ENCODE peak calls at places on chromosomes 3 and 15, in six cellular contexts. One of them, this sample, is unnamed.
A peak's percentile ranks its signal among the peaks of the same experiment; 100 is the strongest.

GRCh38 chr3:28901029-28901428 is 379.8 kb upstream of the RBMS3 start:
- DNase-seq in fibroblast of pulmonary artery: peak; percentile 82
- DNase-seq in endothelial cell: no peak
- DNase-seq in fibroblast of mammary gland: peak; percentile 47
- DNase-seq in B cell: no peak
- DNase-seq in gastrocnemius medialis: no peak
- DNase-seq in this sample: peak; percentile 76

GRCh38 chr15:23561914-23562313 is 3.6 kb upstream of the MKRN3 start:
- DNase-seq in B cell: no peak
- DNase-seq in fibroblast of pulmonary artery: no peak
- DNase-seq in fibroblast of mammary gland: no peak
- DNase-seq in endothelial cell: no peak
- DNase-seq in gastrocnemius medialis: no peak
- DNase-seq in this sample: no peak

GRCh38 chr3:112097378-112097777 is 11.2 kb downstream of the C3orf52 start:
- DNase-seq in B cell: no peak
- DNase-seq in gastrocnemius medialis: no peak
- DNase-seq in fibroblast of pulmonary artery: peak; percentile 99
- DNase-seq in fibroblast of mammary gland: peak; percentile 100
- DNase-seq in endothelial cell: no peak
- DNase-seq in this sample: peak; percentile 99

GRCh38 chr3:31924628-31925270 is 56.3 kb downstream of the OSBPL10 start:
- DNase-seq in fibroblast of pulmonary artery: no peak
- DNase-seq in B cell: no peak
- DNase-seq in gastrocnemius medialis: no peak
- DNase-seq in endothelial cell: no peak
- DNase-seq in fibroblast of mammary gland: no peak
- DNase-seq in this sample: no peak

GRCh38 chr3:72423643-72424042 is 424.6 kb downstream of the SHQ1 start:
- DNase-seq in endothelial cell: no peak
- DNase-seq in B cell: no peak
- DNase-seq in gastrocnemius medialis: no peak
- DNase-seq in fibroblast of pulmonary artery: no peak
- DNase-seq in fibroblast of mammary gland: no peak
- DNase-seq in this sample: no peak

GRCh38 chr15:88238618-88239430 is 17.7 kb downstream of the NTRK3 start:
- DNase-seq in gastrocnemius medialis: no peak
- DNase-seq in B cell: no peak
- DNase-seq in endothelial cell: no peak
- DNase-seq in fibroblast of pulmonary artery: peak; percentile 94
- DNase-seq in fibroblast of mammary gland: peak; percentile 15
- DNase-seq in this sample: no peak

GRCh38 chr3:54159917-54160316 is 37.6 kb downstream of the CACNA2D3 start:
- DNase-seq in endothelial cell: no peak
- DNase-seq in gastrocnemius medialis: no peak
- DNase-seq in fibroblast of pulmonary artery: peak; percentile 49
- DNase-seq in fibroblast of mammary gland: no peak
- DNase-seq in B cell: no peak
- DNase-seq in this sample: peak; percentile 16

GRCh38 chr3:23655749-23656148 is 150.0 kb upstream of the UBE2E1 start:
- DNase-seq in gastrocnemius medialis: no peak
- DNase-seq in fibroblast of mammary gland: no peak
- DNase-seq in B cell: no peak
- DNase-seq in endothelial cell: no peak
- DNase-seq in fibroblast of pulmonary artery: no peak
- DNase-seq in this sample: no peak

GRCh38 chr3:46664188-46664970 is 29.1 kb downstream of the ALS2CL start:
- DNase-seq in gastrocnemius medialis: no peak
- DNase-seq in fibroblast of mammary gland: no peak
- DNase-seq in fibroblast of pulmonary artery: no peak
- DNase-seq in endothelial cell: no peak
- DNase-seq in B cell: peak; percentile 19
- DNase-seq in this sample: no peak

GRCh38 chr15:57432141-57432701 is 55.9 kb downstream of the CGNL1 start:
- DNase-seq in B cell: no peak
- DNase-seq in fibroblast of mammary gland: no peak
- DNase-seq in fibroblast of pulmonary artery: peak; percentile 31
- DNase-seq in endothelial cell: no peak
- DNase-seq in gastrocnemius medialis: no peak
- DNase-seq in this sample: no peak

GRCh38 chr3:125132815-125133214 is 77.0 kb upstream of the HEG1 start:
- DNase-seq in B cell: no peak
- DNase-seq in gastrocnemius medialis: no peak
- DNase-seq in endothelial cell: no peak
- DNase-seq in fibroblast of pulmonary artery: no peak
- DNase-seq in fibroblast of mammary gland: no peak
- DNase-seq in this sample: no peak

GRCh38 chr3:193938613-193939012 is 197.3 kb upstream of the HES1 start:
- DNase-seq in gastrocnemius medialis: no peak
- DNase-seq in fibroblast of pulmonary artery: no peak
- DNase-seq in fibroblast of mammary gland: no peak
- DNase-seq in endothelial cell: no peak
- DNase-seq in B cell: no peak
- DNase-seq in this sample: no peak

GRCh38 chr3:163779396-163780344 is 1298.6 kb downstream of the SI start:
- DNase-seq in fibroblast of mammary gland: no peak
- DNase-seq in endothelial cell: no peak
- DNase-seq in fibroblast of pulmonary artery: no peak
- DNase-seq in B cell: no peak
- DNase-seq in gastrocnemius medialis: no peak
- DNase-seq in this sample: no peak

GRCh38 chr3:64838150-64838735 is 150.4 kb upstream of the ADAMTS9 start:
- DNase-seq in fibroblast of mammary gland: no peak
- DNase-seq in endothelial cell: no peak
- DNase-seq in B cell: no peak
- DNase-seq in fibroblast of pulmonary artery: no peak
- DNase-seq in gastrocnemius medialis: no peak
- DNase-seq in this sample: no peak

GRCh38 chr3:50205719-50206276 is 727 bp downstream of the SLC38A3 start:
- DNase-seq in B cell: peak; percentile 49
- DNase-seq in endothelial cell: peak; percentile 32
- DNase-seq in fibroblast of mammary gland: no peak
- DNase-seq in fibroblast of pulmonary artery: no peak
- DNase-seq in gastrocnemius medialis: peak; percentile 69
- DNase-seq in this sample: no peak

GRCh38 chr3:107408513-107408912 is 31.3 kb downstream of the CCDC54 start:
- DNase-seq in fibroblast of mammary gland: no peak
- DNase-seq in endothelial cell: no peak
- DNase-seq in B cell: no peak
- DNase-seq in gastrocnemius medialis: no peak
- DNase-seq in fibroblast of pulmonary artery: no peak
- DNase-seq in this sample: no peak

GRCh38 chr15:77419050-77419835 is 661 bp downstream of the PEAK1 start:
- DNase-seq in B cell: peak; percentile 44
- DNase-seq in fibroblast of pulmonary artery: peak; percentile 48
- DNase-seq in gastrocnemius medialis: peak; percentile 7
- DNase-seq in endothelial cell: peak; percentile 35
- DNase-seq in fibroblast of mammary gland: peak; percentile 46
- DNase-seq in this sample: peak; percentile 23
- TF ChIP-seq CTCF in B cell: peak; percentile 15
- TF ChIP-seq CTCF in fibroblast of pulmonary artery: no peak
- TF ChIP-seq CTCF in gastrocnemius medialis: peak; percentile 47
- TF ChIP-seq CTCF in endothelial cell: no peak
- TF ChIP-seq CTCF in fibroblast of mammary gland: no peak
- TF ChIP-seq CTCF in this sample: no peak

DNA sequence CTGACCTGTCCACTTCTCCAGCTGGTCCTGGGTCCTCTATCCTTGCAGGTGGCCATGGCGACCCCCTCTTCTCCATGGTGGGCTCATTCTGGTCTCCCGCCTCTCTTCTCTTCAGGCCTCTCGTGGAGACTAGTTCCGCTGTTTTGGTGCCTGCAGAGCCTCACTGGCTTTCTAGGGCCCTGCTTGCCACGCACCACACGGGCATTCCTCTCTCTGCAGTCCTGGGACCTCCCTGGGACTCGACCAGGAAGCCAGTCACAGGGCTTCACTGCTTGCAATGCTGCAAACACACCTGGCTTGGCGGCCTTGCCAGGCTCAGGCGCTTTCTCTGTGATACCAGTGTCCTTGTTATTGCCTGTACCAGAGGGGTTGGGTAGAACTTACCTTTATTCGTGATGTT is 9.1 kb downstream of the SLC28A1 start:
- DNase-seq in fibroblast of pulmonary artery: no peak
- DNase-seq in B cell: no peak
- DNase-seq in endothelial cell: no peak
- DNase-seq in gastrocnemius medialis: no peak
- DNase-seq in fibroblast of mammary gland: no peak
- DNase-seq in this sample: no peak
- TF ChIP-seq CTCF in fibroblast of pulmonary artery: no peak
- TF ChIP-seq CTCF in B cell: no peak
- TF ChIP-seq CTCF in endothelial cell: no peak
- TF ChIP-seq CTCF in gastrocnemius medialis: no peak
- TF ChIP-seq CTCF in fibroblast of mammary gland: no peak
- TF ChIP-seq CTCF in this sample: no peak

GRCh38 chr3:45043715-45044299 is 17.7 kb downstream of the CLEC3B start:
- DNase-seq in fibroblast of mammary gland: peak; percentile 95
- DNase-seq in fibroblast of pulmonary artery: peak; percentile 83
- DNase-seq in gastrocnemius medialis: no peak
- DNase-seq in endothelial cell: no peak
- DNase-seq in B cell: no peak
- DNase-seq in this sample: peak; percentile 78
- TF ChIP-seq CTCF in fibroblast of mammary gland: peak; percentile 56
- TF ChIP-seq CTCF in fibroblast of pulmonary artery: peak; percentile 36
- TF ChIP-seq CTCF in gastrocnemius medialis: no peak
- TF ChIP-seq CTCF in endothelial cell: no peak
- TF ChIP-seq CTCF in B cell: no peak
- TF ChIP-seq CTCF in this sample: no peak

GRCh38 chr3:115986555-115987207 is 363.4 kb downstream of the GAP43 start:
- DNase-seq in endothelial cell: peak; percentile 15
- DNase-seq in B cell: no peak
- DNase-seq in fibroblast of mammary gland: peak; percentile 66
- DNase-seq in fibroblast of pulmonary artery: peak; percentile 51
- DNase-seq in gastrocnemius medialis: no peak
- DNase-seq in this sample: peak; percentile 57
- TF ChIP-seq CTCF in endothelial cell: peak; percentile 72
- TF ChIP-seq CTCF in B cell: no peak
- TF ChIP-seq CTCF in fibroblast of mammary gland: peak; percentile 61
- TF ChIP-seq CTCF in fibroblast of pulmonary artery: peak; percentile 50
- TF ChIP-seq CTCF in gastrocnemius medialis: no peak
- TF ChIP-seq CTCF in this sample: no peak

GRCh38 chr3:79517766-79518413 is 249.9 kb downstream of the ROBO1 start:
- DNase-seq in gastrocnemius medialis: no peak
- DNase-seq in endothelial cell: peak; percentile 39
- DNase-seq in fibroblast of pulmonary artery: peak; percentile 72
- DNase-seq in fibroblast of mammary gland: peak; percentile 35
- DNase-seq in B cell: no peak
- DNase-seq in this sample: peak; percentile 55
- TF ChIP-seq CTCF in gastrocnemius medialis: peak; percentile 11
- TF ChIP-seq CTCF in endothelial cell: peak; percentile 49
- TF ChIP-seq CTCF in fibroblast of pulmonary artery: peak; percentile 86
- TF ChIP-seq CTCF in fibroblast of mammary gland: peak; percentile 62
- TF ChIP-seq CTCF in B cell: no peak
- TF ChIP-seq CTCF in this sample: peak; percentile 54

DNA sequence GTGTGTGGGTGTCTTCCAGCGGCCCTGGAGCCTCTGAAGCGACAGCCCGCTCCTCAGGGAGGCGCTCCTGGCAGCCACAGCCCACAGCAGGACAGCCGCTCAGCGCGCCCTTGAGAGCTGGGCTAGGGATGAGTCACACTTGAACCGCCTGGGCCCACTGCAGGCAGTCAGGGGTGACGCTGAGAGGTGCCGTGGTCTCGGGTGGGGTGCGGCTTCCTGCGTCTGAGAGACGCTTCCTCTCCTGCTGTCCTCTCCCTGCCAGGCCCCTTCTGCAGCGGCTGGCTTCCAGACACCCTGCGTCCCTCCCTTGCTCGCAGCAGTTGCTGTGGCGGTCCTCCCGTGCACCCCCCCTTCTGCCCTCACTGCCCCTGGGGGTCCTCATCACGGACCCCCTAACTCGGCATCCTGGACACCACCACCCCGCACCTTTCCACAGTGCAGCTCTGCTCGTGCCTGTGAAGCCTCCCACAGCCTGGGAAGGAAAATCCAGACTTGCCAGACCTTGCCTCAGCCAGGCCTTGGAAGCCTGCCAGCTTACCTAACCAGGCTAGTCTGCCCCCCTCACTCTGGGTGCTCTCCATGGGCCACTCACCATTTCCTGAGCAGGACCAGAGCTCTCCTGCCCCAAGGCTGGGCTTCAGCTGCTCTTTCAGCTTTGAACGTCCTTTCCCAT is 1.1 kb upstream of the SPTBN5 start:
- DNase-seq in fibroblast of pulmonary artery: peak; percentile 77
- DNase-seq in fibroblast of mammary gland: peak; percentile 76
- DNase-seq in B cell: peak; percentile 91
- DNase-seq in endothelial cell: no peak
- DNase-seq in gastrocnemius medialis: peak; percentile 24
- DNase-seq in this sample: peak; percentile 80
- TF ChIP-seq CTCF in fibroblast of pulmonary artery: peak; percentile 16
- TF ChIP-seq CTCF in fibroblast of mammary gland: peak; percentile 14
- TF ChIP-seq CTCF in B cell: no peak
- TF ChIP-seq CTCF in endothelial cell: no peak
- TF ChIP-seq CTCF in gastrocnemius medialis: no peak
- TF ChIP-seq CTCF in this sample: no peak

GRCh38 chr15:101017935-101018849 is 99.0 kb downstream of the LRRK1 start:
- DNase-seq in B cell: peak; percentile 27
- DNase-seq in fibroblast of mammary gland: peak; percentile 54
- DNase-seq in endothelial cell: no peak
- DNase-seq in gastrocnemius medialis: no peak
- DNase-seq in fibroblast of pulmonary artery: peak; percentile 94
- DNase-seq in this sample: peak; percentile 45

GRCh38 chr15:101019351-101019750 is 100.2 kb downstream of the LRRK1 start:
- DNase-seq in B cell: no peak
- DNase-seq in fibroblast of pulmonary artery: no peak
- DNase-seq in endothelial cell: peak; percentile 1
- DNase-seq in fibroblast of mammary gland: no peak
- DNase-seq in gastrocnemius medialis: no peak
- DNase-seq in this sample: no peak

GRCh38 chr15:101016581-101016980 is 97.4 kb downstream of the LRRK1 start:
- DNase-seq in fibroblast of pulmonary artery: no peak
- DNase-seq in fibroblast of mammary gland: no peak
- DNase-seq in B cell: no peak
- DNase-seq in endothelial cell: no peak
- DNase-seq in gastrocnemius medialis: no peak
- DNase-seq in this sample: no peak

GRCh38 chr15:101014921-101015841 is 96.0 kb downstream of the LRRK1 start:
- DNase-seq in B cell: peak; percentile 72
- DNase-seq in fibroblast of mammary gland: peak; percentile 65
- DNase-seq in endothelial cell: peak; percentile 76
- DNase-seq in gastrocnemius medialis: peak; percentile 13
- DNase-seq in fibroblast of pulmonary artery: peak; percentile 82
- DNase-seq in this sample: peak; percentile 73

DNA sequence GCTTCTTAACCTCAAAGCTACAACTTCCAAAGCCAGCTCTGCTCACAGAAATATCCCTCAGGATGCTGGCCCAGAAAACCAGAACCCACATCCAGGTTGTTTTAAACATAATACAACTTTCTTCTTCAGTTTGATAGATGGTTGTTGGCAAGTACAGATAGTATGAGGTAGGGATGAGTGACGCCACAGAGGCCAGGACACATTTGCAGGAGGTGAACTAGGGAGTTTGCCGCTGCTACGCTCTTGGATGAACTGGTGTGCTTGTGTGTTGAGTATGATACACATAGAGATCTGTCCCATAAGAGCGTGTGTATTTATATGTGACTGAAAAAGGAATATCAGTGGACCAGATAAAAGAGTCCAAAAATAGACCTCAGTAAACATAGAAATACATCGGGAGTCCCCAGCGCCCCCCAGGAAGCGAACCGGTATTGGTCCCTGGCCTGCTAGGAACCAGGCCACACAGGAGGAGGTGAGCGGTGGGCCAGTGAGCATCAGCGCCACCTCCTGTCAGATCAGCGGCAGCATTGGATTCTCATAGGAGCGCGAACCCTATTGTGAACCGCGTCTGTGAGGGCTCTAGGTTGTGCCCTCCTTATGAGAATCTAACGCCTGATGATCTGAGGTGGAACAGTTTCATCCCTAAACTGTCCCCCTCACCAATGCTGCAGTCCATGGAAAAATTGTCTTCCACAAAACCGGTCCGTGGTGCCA is 98.0 kb downstream of the LRRK1 start:
- DNase-seq in gastrocnemius medialis: no peak
- DNase-seq in B cell: no peak
- DNase-seq in endothelial cell: peak; percentile 43
- DNase-seq in fibroblast of pulmonary artery: no peak
- DNase-seq in fibroblast of mammary gland: no peak
- DNase-seq in this sample: no peak
- TF ChIP-seq CTCF in gastrocnemius medialis: no peak
- TF ChIP-seq CTCF in B cell: no peak
- TF ChIP-seq CTCF in endothelial cell: no peak
- TF ChIP-seq CTCF in fibroblast of pulmonary artery: no peak
- TF ChIP-seq CTCF in fibroblast of mammary gland: peak; percentile 10
- TF ChIP-seq CTCF in this sample: no peak